ENCODE peak calls at places on chromosomes 3 and 15, in six cellular contexts. Y is fibroblast of lung; W is stimulated activated CD4-positive, alpha-beta T cell treated with anti-CD3 and anti-CD28 coated beads, Interleukin-2, amount 100 ng/mL, for 48 hours; V is HT-29; H is C1 segment of cervical spinal cord; M is GM03348. A is an unnamed sample.

GRCh38 chr3:61371123-61371522 is 119.9 kb upstream of the FHIT start:
- DNase-seq in V (peak; percentile 9), H (no peak), W (peak; percentile 5), Y (peak; percentile 1), M (no peak), A (no peak)

GRCh38 chr3:66004244-66004643 is 34.5 kb downstream of the MAGI1 start:
- DNase-seq in M (no peak), H (peak; percentile 14), W (no peak), Y (no peak), V (no peak), A (no peak)

GRCh38 chr15:68268405-68268804 is 9.1 kb upstream of the FEM1B start:
- DNase-seq in H (no peak), W (no peak), M (no peak), Y (no peak), V (no peak), A (no peak)

GRCh38 chr3:157312366-157312745 is 124.3 kb upstream of the PTX3 start:
- DNase-seq in Y (peak; percentile 44), W (no peak), V (no peak), M (no peak), H (no peak), A (no peak)

GRCh38 chr15:70806992-70807712 is 43.8 kb upstream of the UACA start:
- DNase-seq in V (no peak), H (no peak), W (no peak), M (no peak), Y (no peak), A (no peak)

GRCh38 chr3:66537735-66538134 is 36.9 kb upstream of the LRIG1 start:
- DNase-seq in W (no peak), H (no peak), V (no peak), M (no peak), Y (no peak), A (no peak)

GRCh38 chr3:134364061-134364935 is 9.9 kb downstream of the AMOTL2 start:
- DNase-seq in Y (peak; percentile 98), H (peak; percentile 63), M (peak; percentile 97), V (peak; percentile 94), W (no peak), A (peak; percentile 98)

GRCh38 chr3:38574411-38575278 is 74.8 kb downstream of the SCN5A start:
- DNase-seq in W (no peak), V (no peak), H (no peak), M (no peak), Y (no peak), A (no peak)

GRCh38 chr3:143885803-143886427 is 37.6 kb upstream of the SLC9A9 start:
- DNase-seq in V (peak; percentile 55), H (no peak), M (peak; percentile 52), W (peak; percentile 8), Y (peak; percentile 17), A (peak; percentile 29)

GRCh38 chr3:67578416-67578815 is 76.0 kb downstream of the SUCLG2 start:
- DNase-seq in M (no peak), W (no peak), Y (no peak), V (no peak), H (no peak), A (no peak)

GRCh38 chr3:20141841-20142240 is 44.2 kb downstream of the SGO1 start:
- DNase-seq in M (peak; percentile 22), H (peak; percentile 74), Y (peak; percentile 42), V (no peak), W (no peak), A (peak; percentile 14)

GRCh38 chr3:107431298-107432012 is 54.2 kb downstream of the CCDC54 start:
- DNase-seq in Y (peak; percentile 69), V (peak; percentile 73), W (peak; percentile 37), H (peak; percentile 71), M (peak; percentile 84), A (peak; percentile 69)

GRCh38 chr3:127358641-127359040 is 70.8 kb upstream of the PRR20G start:
- DNase-seq in V (no peak), Y (no peak), H (no peak), M (no peak), W (no peak), A (no peak)

GRCh38 chr3:10758304-10759037 is 57.6 kb upstream of the SLC6A11 start:
- DNase-seq in W (peak; percentile 28), H (peak; percentile 57), M (peak; percentile 84), Y (peak; percentile 59), V (peak; percentile 67), A (peak; percentile 64)

GRCh38 chr15:90261811-90262210 is 3.7 kb upstream of the NGRN start:
- DNase-seq in M (peak; percentile 13), V (no peak), Y (peak; percentile 53), W (no peak), H (no peak), A (no peak)

GRCh38 chr15:100926971-100927756 is 8.0 kb downstream of the LRRK1 start:
- DNase-seq in Y (no peak), V (no peak), M (no peak), H (no peak), W (no peak), A (no peak)

GRCh38 chr15:51274956-51275355 is 63.4 kb downstream of the CYP19A1 start:
- DNase-seq in H (no peak), W (no peak), Y (no peak), V (no peak), M (no peak), A (no peak)

GRCh38 chr3:189593581-189593980 is 37.6 kb upstream of the TP63 start:
- DNase-seq in V (no peak), M (no peak), Y (no peak), W (no peak), H (no peak), A (peak; percentile 15)

GRCh38 chr3:197372076-197372661 is 73.8 kb upstream of the DLG1 start:
- DNase-seq in V (peak; percentile 55), M (peak; percentile 87), Y (peak; percentile 97), W (no peak), H (no peak), A (peak; percentile 84)

GRCh38 chr3:78096488-78097255 is 1056.8 kb downstream of the ROBO2 start:
- DNase-seq in V (no peak), M (no peak), Y (peak; percentile 79), H (no peak), W (no peak), A (no peak)

GRCh38 chr15:62637498-62637897 is 405.0 kb upstream of the TPM1 start:
- DNase-seq in H (no peak), V (no peak), M (no peak), Y (peak; percentile 24), W (no peak), A (no peak)

GRCh38 chr3:72993391-72993790 is 3.2 kb upstream of the PPP4R2 start:
- DNase-seq in H (no peak), W (no peak), Y (no peak), V (peak; percentile 2), M (no peak), A (no peak)

GRCh38 chr3:196357905-196358304 is 19.7 kb upstream of the TM4SF19 start:
- DNase-seq in M (no peak), V (no peak), W (no peak), Y (no peak), H (no peak), A (no peak)

GRCh38 chr3:129112308-129113052 is 9.1 kb downstream of the RAB43 start:
- DNase-seq in M (peak; percentile 41), H (no peak), Y (no peak), W (no peak), V (no peak), A (no peak)

GRCh38 chr3:45964139-45964538 is 20.9 kb downstream of the CXCR6 start:
- DNase-seq in H (no peak), Y (no peak), V (no peak), M (no peak), W (no peak), A (no peak)

GRCh38 chr3:60610441-60611112 is 640.7 kb downstream of the FHIT start:
- DNase-seq in H (no peak), V (no peak), Y (peak; percentile 94), M (peak; percentile 83), W (no peak), A (peak; percentile 73)

GRCh38 chr15:98071786-98072185 is 111.3 kb downstream of the ARRDC4 start:
- DNase-seq in Y (no peak), M (no peak), V (no peak), W (no peak), H (no peak), A (no peak)